ENCODE peak calls at places on chromosomes 11 and 22, in six cellular contexts. L is GM12891, A is H54, J is A549, H is uterus, X is spleen. E is an unnamed sample.

GRCh38 chr11:68128682-68129327 is 7.6 kb upstream of the CHKA start:
- DNase-seq in H (peak), X (peak), A (no peak), L (no peak), J (no peak), E (peak)

GRCh38 chr22:44396727-44397722 is 84.3 kb upstream of the SHISAL1 start:
- DNase-seq in J (no peak), L (no peak), A (no peak), H (peak), X (peak), E (no peak)

GRCh38 chr11:21185959-21186358 is 516.6 kb downstream of the NELL1 start:
- DNase-seq in X (no peak), A (no peak), J (no peak), H (no peak), L (no peak), E (no peak)

GRCh38 chr22:46336119-46337078 is 885 bp downstream of the TRMU start:
- DNase-seq in H (no peak), X (peak), L (no peak), A (no peak), J (no peak), E (peak)

GRCh38 chr11:118715245-118715807 is 35.9 kb upstream of the TREH start:
- DNase-seq in H (peak), L (no peak), J (no peak), A (no peak), X (peak), E (no peak)

GRCh38 chr11:12173111-12173510 is 62.7 kb downstream of the MICAL2 start:
- DNase-seq in A (no peak), L (no peak), X (no peak), H (no peak), J (no peak), E (no peak)

GRCh38 chr11:96061730-96062524 is 138.0 kb upstream of the MTMR2 start:
- DNase-seq in L (no peak), A (no peak), X (no peak), J (no peak), H (no peak), E (no peak)

GRCh38 chr11:66293777-66294625 is 2.3 kb downstream of the TMEM151A start:
- DNase-seq in H (no peak), J (no peak), X (no peak), A (no peak), L (no peak), E (no peak)

GRCh38 chr22:19730662-19731360 is 7.5 kb downstream of the GP1BB start:
- DNase-seq in X (peak), L (peak), A (peak), J (peak), H (peak), E (peak)

GRCh38 chr11:61619827-61620226 is 39.0 kb upstream of the SYT7 start:
- DNase-seq in A (no peak), H (no peak), X (no peak), J (no peak), L (no peak), E (no peak)

GRCh38 chr11:44727373-44728084 is 767 bp downstream of the TSPAN18 start:
- DNase-seq in L (peak), X (peak), H (peak), A (peak), J (peak), E (peak)

GRCh38 chr22:43516996-43517635 is 105.3 kb downstream of the MPPED1 start:
- DNase-seq in H (no peak), X (peak), L (no peak), J (no peak), A (no peak), E (no peak)

GRCh38 chr11:123454060-123454651 is 24.1 kb downstream of the GRAMD1B start:
- DNase-seq in A (peak), X (no peak), J (peak), H (no peak), L (no peak), E (peak)

GRCh38 chr11:127624455-127624854 is 623.9 kb upstream of the KIRREL3 start:
- DNase-seq in A (no peak), X (no peak), J (no peak), H (no peak), L (no peak), E (no peak)

GRCh38 chr11:3109921-3110706 is 52.9 kb upstream of the CARS1 start:
- DNase-seq in X (peak), H (peak), L (peak), J (peak), A (peak), E (peak)

GRCh38 chr11:115765803-115766239 is 261.6 kb upstream of the CADM1 start:
- DNase-seq in A (no peak), H (no peak), L (no peak), J (peak), X (no peak), E (no peak)

GRCh38 chr11:75389276-75389605 is 10.1 kb upstream of the RPS3 start:
- DNase-seq in J (no peak), H (no peak), X (peak), L (no peak), A (no peak), E (no peak)

GRCh38 chr22:44954113-44954512 is 55.7 kb downstream of the PHF21B start:
- DNase-seq in J (no peak), H (no peak), L (no peak), A (no peak), X (no peak), E (no peak)

GRCh38 chr22:42428760-42429159 is 3.4 kb downstream of the NFAM1 start:
- DNase-seq in H (no peak), J (no peak), A (no peak), L (no peak), X (no peak), E (no peak)

GRCh38 chr11:23398052-23398451 is 537.8 kb upstream of the CCDC179 start:
- DNase-seq in L (no peak), H (no peak), A (no peak), J (no peak), X (no peak), E (no peak)

GRCh38 chr11:92061648-92062047 is 163.0 kb upstream of the FAT3 start:
- DNase-seq in A (no peak), J (no peak), H (no peak), X (no peak), L (no peak), E (no peak)

GRCh38 chr11:118907749-118908106 is 18.0 kb downstream of the BCL9L start:
- DNase-seq in J (no peak), H (no peak), L (no peak), X (no peak), A (no peak), E (no peak)

GRCh38 chr11:124759268-124760204 is 2.6 kb downstream of the ESAM start:
- DNase-seq in A (no peak), J (no peak), X (peak), H (peak), L (no peak), E (no peak)

GRCh38 chr11:59615132-59615636 is 390 bp downstream of the OSBP start:
- DNase-seq in J (peak), H (peak), X (peak), A (no peak), L (peak), E (peak)

GRCh38 chr22:50706481-50707125 is 31.4 kb upstream of the ACR start:
- DNase-seq in A (no peak), H (no peak), L (no peak), X (peak), J (no peak), E (no peak)

GRCh38 chr11:33658195-33658900 is 42.3 kb downstream of the C11orf91 start:
- DNase-seq in L (no peak), X (no peak), A (no peak), H (no peak), J (no peak), E (no peak)

GRCh38 chr11:2993000-2993330 is 836 bp upstream of the NAP1L4 start:
- DNase-seq in J (no peak), H (no peak), X (no peak), L (no peak), A (no peak), E (no peak)

GRCh38 chr22:36083056-36083455 is 54.4 kb upstream of the RBFOX2 start:
- DNase-seq in H (no peak), X (no peak), J (no peak), A (no peak), L (no peak), E (no peak)

GRCh38 chr11:44990665-44991064 is 40.0 kb upstream of the TP53I11 start:
- DNase-seq in J (no peak), X (no peak), A (no peak), L (no peak), H (no peak), E (no peak)

GRCh38 chr22:37959231-37959825 is 5.8 kb downstream of the POLR2F start:
- DNase-seq in A (no peak), L (no peak), J (no peak), H (no peak), X (no peak), E (peak)

GRCh38 chr22:37957232-37957631 is 3.7 kb downstream of the POLR2F start:
- DNase-seq in A (no peak), X (no peak), H (no peak), L (no peak), J (no peak), E (no peak)

GRCh38 chr22:37951305-37951704 is 2.1 kb downstream of the C22orf23 start:
- DNase-seq in X (no peak), J (peak), L (no peak), H (no peak), A (no peak), E (no peak)

GRCh38 chr22:37953062-37953436 is 352 bp downstream of the C22orf23 start:
- DNase-seq in X (no peak), J (no peak), H (peak), L (no peak), A (no peak), E (peak)

DNA sequence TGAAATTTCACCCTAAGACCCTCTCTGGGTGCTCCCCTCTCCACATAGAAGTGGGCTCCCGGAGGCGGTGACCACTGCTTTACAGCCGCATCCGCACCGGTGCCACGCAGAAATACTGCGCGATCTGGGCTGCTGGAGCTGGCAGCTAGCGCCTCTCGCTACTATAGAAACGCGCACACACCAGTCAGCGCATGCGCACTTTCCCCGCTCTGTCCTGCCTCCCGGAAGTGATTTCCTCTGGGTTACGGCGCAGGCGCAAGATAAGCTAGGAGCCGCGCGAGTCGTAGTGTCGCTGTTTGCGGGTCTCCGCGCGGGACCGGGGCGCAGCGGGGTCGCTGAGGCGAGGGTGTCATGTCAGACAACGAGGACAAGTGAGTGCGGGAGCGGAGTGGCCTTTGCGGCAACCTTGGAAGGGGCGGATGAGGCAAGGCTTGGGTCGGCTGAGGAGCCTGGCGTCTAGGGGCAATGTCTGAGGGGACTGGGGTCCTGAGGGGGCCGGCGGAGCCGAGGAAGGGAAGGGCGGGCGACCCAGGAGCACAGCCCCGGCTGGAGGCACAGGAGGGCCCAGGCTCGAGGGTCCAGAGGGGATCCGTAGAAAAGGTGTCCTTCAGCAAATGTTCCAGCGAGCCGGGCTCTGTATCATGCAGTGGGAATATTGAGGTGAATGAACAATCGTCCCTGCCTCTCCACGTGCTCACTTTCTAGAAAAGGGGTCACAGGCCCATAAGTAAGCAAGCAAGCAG is at the start of the genes C22orf23 and POLR2F:
- DNase-seq in A (peak), X (peak), H (peak), L (peak), J (peak), E (peak)
- TF ChIP-seq POLR2A in A (peak), X (peak), H (peak), L (peak), J (peak), E (peak)

GRCh38 chr11:64271339-64272132 is 12.9 kb downstream of the BAD start:
- DNase-seq in A (no peak), J (peak), X (peak), H (peak), L (peak), E (peak)

GRCh38 chr11:64268687-64269379 is 15.6 kb downstream of the BAD start:
- DNase-seq in L (no peak), J (peak), H (peak), A (no peak), X (peak), E (peak)

GRCh38 chr11:64268028-64268686 is 16.3 kb downstream of the BAD start:
- DNase-seq in J (no peak), H (no peak), A (no peak), X (peak), L (no peak), E (peak)

GRCh38 chr11:64267207-64267945 is 16.0 kb downstream of the PLCB3 start:
- DNase-seq in H (no peak), L (no peak), X (peak), J (no peak), A (no peak), E (no peak)

GRCh38 chr11:64269380-64270234 is 14.9 kb downstream of the BAD start:
- DNase-seq in J (peak), H (peak), X (peak), L (peak), A (peak), E (peak)
- TF ChIP-seq POLR2A in J (peak), H (peak), X (no peak), L (peak), A (peak), E (peak)

GRCh38 chr22:29309332-29310064 is 3.0 kb downstream of the GAS2L1 start:
- DNase-seq in X (peak), L (peak), J (no peak), A (no peak), H (peak), E (peak)

GRCh38 chr22:29312218-29313125 is 3.0 kb downstream of the RASL10A start:
- DNase-seq in J (no peak), L (peak), A (no peak), H (no peak), X (peak), E (no peak)

GRCh38 chr22:29310065-29310862 is 3.8 kb downstream of the GAS2L1 start:
- DNase-seq in J (no peak), L (peak), X (no peak), A (no peak), H (peak), E (peak)

GRCh38 chr22:29311468-29312217 is 3.9 kb downstream of the RASL10A start:
- DNase-seq in X (peak), A (no peak), L (peak), H (no peak), J (no peak), E (no peak)

GRCh38 chr22:29310863-29311339 is 4.5 kb downstream of the GAS2L1 start:
- DNase-seq in H (peak), J (peak), X (peak), L (peak), A (peak), E (peak)
- TF ChIP-seq POLR2A in H (no peak), J (no peak), X (no peak), L (no peak), A (no peak), E (no peak)

DNA sequence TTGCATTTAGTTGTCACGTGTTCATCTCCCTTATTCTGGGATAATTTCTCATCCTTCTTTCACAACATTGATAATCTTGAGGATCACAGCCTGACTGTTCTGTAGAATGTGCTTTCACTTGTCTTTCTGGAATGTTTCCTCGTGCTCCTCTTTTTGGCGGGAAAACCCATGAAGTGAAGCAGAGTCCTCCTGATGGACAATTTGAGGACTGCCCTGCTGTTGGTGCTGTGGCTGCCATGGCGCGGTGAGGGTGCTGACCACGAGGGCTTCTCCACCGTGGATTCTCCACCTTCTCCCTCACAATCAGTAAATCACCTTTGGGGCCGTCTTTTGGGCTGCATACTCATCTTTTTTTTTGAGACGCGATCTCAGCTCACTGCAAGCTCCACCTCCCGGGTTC is 946.9 kb downstream of the BRD1 start:
- DNase-seq in H (no peak), J (no peak), A (no peak), X (peak), L (no peak), E (no peak)
- TF ChIP-seq POLR2A in H (no peak), J (no peak), A (no peak), X (no peak), L (no peak), E (no peak)

GRCh38 chr11:35206616-35207015 is 67.6 kb downstream of the CD44 start:
- DNase-seq in H (no peak), L (no peak), X (no peak), J (no peak), A (no peak), E (no peak)
- TF ChIP-seq POLR2A in H (no peak), L (no peak), X (no peak), J (no peak), A (no peak), E (no peak)

GRCh38 chr11:90246468-90246867 is 23.6 kb upstream of the CHORDC1 start:
- DNase-seq in J (no peak), A (no peak), X (no peak), L (no peak), H (no peak), E (no peak)

GRCh38 chr11:90254065-90254464 is 31.2 kb upstream of the CHORDC1 start:
- DNase-seq in L (no peak), X (no peak), J (no peak), H (no peak), A (no peak), E (no peak)

GRCh38 chr11:90252053-90252452 is 29.2 kb upstream of the CHORDC1 start:
- DNase-seq in J (no peak), H (no peak), A (no peak), X (no peak), L (no peak), E (no peak)

GRCh38 chr11:90251599-90251998 is 28.8 kb upstream of the CHORDC1 start:
- DNase-seq in H (no peak), J (no peak), A (no peak), X (no peak), L (no peak), E (no peak)

GRCh38 chr11:90250970-90251369 is 28.1 kb upstream of the CHORDC1 start:
- DNase-seq in A (no peak), L (no peak), X (no peak), J (no peak), H (no peak), E (no peak)
- TF ChIP-seq POLR2A in A (no peak), L (no peak), X (no peak), J (no peak), H (no peak), E (no peak)

GRCh38 chr22:28774378-28774777 is 1.9 kb downstream of the CCDC117 start:
- DNase-seq in L (no peak), X (peak), J (no peak), H (no peak), A (no peak), E (no peak)

GRCh38 chr22:28773461-28773867 is 969 bp downstream of the CCDC117 start:
- DNase-seq in L (peak), H (no peak), A (peak), X (no peak), J (no peak), E (no peak)

GRCh38 chr22:28769394-28770085 is 3.0 kb upstream of the CCDC117 start:
- DNase-seq in J (no peak), H (no peak), X (peak), A (no peak), L (no peak), E (no peak)

GRCh38 chr22:28771195-28771791 is 1.2 kb upstream of the CCDC117 start:
- DNase-seq in X (no peak), L (no peak), A (no peak), H (no peak), J (peak), E (no peak)

GRCh38 chr22:28772633-28773460 is at the start of gene CCDC117:
- DNase-seq in J (peak), L (peak), H (peak), A (peak), X (peak), E (peak)
- TF ChIP-seq POLR2A in J (peak), L (peak), H (peak), A (peak), X (no peak), E (peak)

GRCh38 chr11:117176186-117176585 is 2.4 kb upstream of the SIDT2 start:
- DNase-seq in A (no peak), X (no peak), J (no peak), L (no peak), H (no peak), E (no peak)

GRCh38 chr11:117180020-117180419 is 1.5 kb downstream of the SIDT2 start:
- DNase-seq in X (no peak), J (no peak), H (no peak), L (no peak), A (no peak), E (peak)

GRCh38 chr11:117179048-117179999 is 781 bp downstream of the SIDT2 start:
- DNase-seq in L (no peak), A (no peak), J (no peak), X (peak), H (no peak), E (peak)

GRCh38 chr11:117177534-117178209 is 871 bp upstream of the SIDT2 start:
- DNase-seq in H (no peak), L (no peak), X (no peak), A (no peak), J (no peak), E (no peak)

GRCh38 chr11:117178210-117179034 is at the start of gene SIDT2:
- DNase-seq in J (peak), H (peak), X (peak), A (peak), L (peak), E (peak)
- TF ChIP-seq POLR2A in J (peak), H (peak), X (peak), A (peak), L (peak), E (peak)

GRCh38 chr22:17916226-17916889 is 108.0 kb downstream of the MICAL3 start:
- DNase-seq in X (no peak), J (no peak), H (peak), A (no peak), L (no peak), E (peak)
- TF ChIP-seq POLR2A in X (no peak), J (no peak), H (no peak), A (no peak), L (no peak), E (no peak)